ENCODE peak calls at places on chromosomes 2 and 18, in seven cellular contexts. Z is OCI-LY7, C is kidney glomerular epithelial cell, S is endothelial cell, K is endodermal cell, M is cerebellar cortex, V is Peyer's patch. O is an unnamed sample.

GRCh38 chr2:66508358-66509071 is 73.6 kb downstream of the MEIS1 start:
- DNase-seq in C (no peak), Z (no peak), M (no peak), K (peak), V (no peak), S (no peak), O (peak)

GRCh38 chr2:140654565-140654964 is 1476.3 kb downstream of the LRP1B start:
- DNase-seq in V (no peak), K (no peak), C (no peak), Z (no peak), S (no peak), M (no peak), O (no peak)

GRCh38 chr2:169693344-169693743 is 861 bp downstream of the CFAP210 start:
- DNase-seq in S (no peak), Z (peak), C (no peak), K (no peak), M (no peak), V (no peak), O (peak)

GRCh38 chr2:54999182-54999581 is 51.1 kb downstream of the RTN4 start:
- DNase-seq in S (no peak), Z (peak), K (no peak), C (no peak), V (no peak), M (peak), O (peak)

GRCh38 chr2:66839551-66840320 is 404.8 kb downstream of the MEIS1 start:
- DNase-seq in K (no peak), S (no peak), M (no peak), V (no peak), Z (no peak), C (peak), O (no peak)

GRCh38 chr18:35241523-35241804 is 630 bp downstream of the ZNF397 start:
- DNase-seq in C (peak), S (no peak), M (no peak), Z (peak), V (no peak), K (no peak), O (no peak)

GRCh38 chr2:152400607-152401214 is 65.7 kb downstream of the FMNL2 start:
- DNase-seq in Z (no peak), S (no peak), V (no peak), C (no peak), M (no peak), K (no peak), O (no peak)

GRCh38 chr2:109386004-109386695 is 227.6 kb downstream of the SEPTIN10 start:
- DNase-seq in Z (no peak), M (no peak), S (no peak), C (no peak), V (no peak), K (peak), O (no peak)

GRCh38 chr2:69196327-69197117 is 183.5 kb downstream of the ANTXR1 start:
- DNase-seq in C (peak), M (no peak), S (no peak), K (no peak), Z (no peak), V (no peak), O (no peak)

GRCh38 chr18:9825571-9826073 is 60.2 kb upstream of the TXNDC2 start:
- DNase-seq in Z (peak), V (no peak), C (peak), S (no peak), K (peak), M (no peak), O (peak)

GRCh38 chr2:143528021-143528420 is 398.8 kb downstream of the ARHGAP15 start:
- DNase-seq in S (no peak), M (no peak), Z (no peak), V (no peak), C (no peak), K (no peak), O (no peak)

GRCh38 chr2:160751021-160751420 is 257.4 kb upstream of the RBMS1 start:
- DNase-seq in K (no peak), C (no peak), V (no peak), M (no peak), S (no peak), Z (no peak), O (no peak)

GRCh38 chr2:165895974-165896373 is 57.6 kb downstream of the TTC21B start:
- DNase-seq in V (no peak), M (no peak), C (no peak), K (no peak), Z (peak), S (no peak), O (no peak)

GRCh38 chr2:5946210-5947118 is 254.3 kb downstream of the SOX11 start:
- DNase-seq in K (no peak), S (no peak), Z (no peak), V (no peak), M (no peak), C (no peak), O (no peak)

O was measured in pons.